ENCODE peak calls at places on chromosome 19, in nine cellular contexts. W, K, B, V, F, A, G, U and Q are unnamed samples.
A peak's percentile ranks its signal among the peaks of the same experiment; 100 is the strongest.

GRCh38 chr19:18603958-18604819 is 2.4 kb downstream of the CRLF1 start:
- DNase-seq in W (peak; percentile 77), K (no peak), B (no peak), V (no peak), F (no peak), A (no peak), G (no peak), U (no peak), Q (no peak)

GRCh38 chr19:3507371-3508120 is 1.4 kb downstream of the FZR1 start:
- DNase-seq in W (no peak), K (no peak), B (no peak), V (no peak), F (no peak), A (peak; percentile 57), G (peak; percentile 33), U (no peak), Q (no peak)

GRCh38 chr19:30146346-30146745 is 204.3 kb downstream of the URI1 start:
- DNase-seq in W (no peak), K (no peak), B (no peak), V (no peak), F (no peak), A (no peak), G (no peak), U (no peak), Q (no peak)

GRCh38 chr19:57587529-57587928 is 3.6 kb downstream of the ZIK1 start:
- DNase-seq in W (no peak), K (no peak), B (no peak), V (no peak), F (peak; percentile 81), A (no peak), G (no peak), U (peak; percentile 45), Q (no peak)

GRCh38 chr19:14433454-14434156 is 499 bp downstream of the PKN1 start:
- DNase-seq in W (peak; percentile 85), K (no peak), B (no peak), V (no peak), F (no peak), A (no peak), G (peak; percentile 48), U (no peak), Q (no peak)

GRCh38 chr19:13956365-13956744 is 4.0 kb downstream of the DCAF15 start:
- DNase-seq in W (peak; percentile 79), K (no peak), B (no peak), V (no peak), F (no peak), A (no peak), G (no peak), U (no peak), Q (no peak)

GRCh38 chr19:513368-514165 is 6.3 kb downstream of the TPGS1 start:
- DNase-seq in W (no peak), K (no peak), B (no peak), V (no peak), F (no peak), A (no peak), G (no peak), U (no peak), Q (no peak)

GRCh38 chr19:18491995-18492953 is 29.6 kb downstream of the ELL start:
- DNase-seq in W (no peak), K (no peak), B (no peak), V (no peak), F (no peak), A (no peak), G (no peak), U (no peak), Q (no peak)

GRCh38 chr19:30049226-30049625 is 107.2 kb downstream of the URI1 start:
- DNase-seq in W (no peak), K (no peak), B (no peak), V (no peak), F (no peak), A (no peak), G (no peak), U (no peak), Q (no peak)

GRCh38 chr19:49361438-49362047 is 673 bp downstream of the TEAD2 start:
- DNase-seq in W (peak; percentile 96), K (peak; percentile 55), B (peak; percentile 79), V (peak; percentile 23), F (peak; percentile 81), A (peak; percentile 91), G (no peak), U (peak; percentile 85), Q (peak; percentile 70)

GRCh38 chr19:19460761-19461265 is 54.5 kb downstream of the TSSK6 start:
- DNase-seq in W (peak; percentile 89), K (peak; percentile 33), B (peak; percentile 28), V (peak; percentile 47), F (peak; percentile 49), A (no peak), G (peak; percentile 12), U (peak; percentile 44), Q (no peak)

GRCh38 chr19:30026933-30027332 is 84.9 kb downstream of the URI1 start:
- DNase-seq in W (no peak), K (no peak), B (no peak), V (no peak), F (no peak), A (no peak), G (no peak), U (no peak), Q (no peak)

GRCh38 chr19:10881403-10882107 is 10.2 kb downstream of the CARM1 start:
- DNase-seq in W (no peak), K (no peak), B (peak; percentile 88), V (no peak), F (no peak), A (peak; percentile 75), G (no peak), U (no peak), Q (no peak)

GRCh38 chr19:4057913-4058695 is 8.6 kb downstream of the ZBTB7A start:
- DNase-seq in W (peak; percentile 97), K (peak; percentile 80), B (peak; percentile 78), V (peak; percentile 71), F (peak; percentile 91), A (peak; percentile 84), G (peak; percentile 4), U (peak; percentile 93), Q (peak; percentile 78)

GRCh38 chr19:43504426-43505185 is at the start of gene PHLDB3:
- DNase-seq in W (peak; percentile 88), K (no peak), B (peak; percentile 65), V (no peak), F (peak; percentile 12), A (peak; percentile 49), G (peak; percentile 65), U (no peak), Q (no peak)

GRCh38 chr19:4007836-4008539 is 452 bp downstream of the PIAS4 start:
- DNase-seq in W (no peak), K (no peak), B (peak; percentile 51), V (no peak), F (no peak), A (peak; percentile 75), G (peak; percentile 52), U (no peak), Q (no peak)

GRCh38 chr19:38502410-38503143 is 69.1 kb downstream of the RYR1 start:
- DNase-seq in W (no peak), K (no peak), B (no peak), V (no peak), F (no peak), A (no peak), G (no peak), U (no peak), Q (no peak)
- TF ChIP-seq CTCF in W (no peak), K (no peak), B (no peak), V (no peak), F (no peak), A (no peak), G (no peak), U (no peak), Q (no peak)

GRCh38 chr19:40366697-40367561 is 18.4 kb downstream of the PLD3 start:
- DNase-seq in W (peak; percentile 77), K (no peak), B (peak; percentile 35), V (no peak), F (no peak), A (peak; percentile 67), G (no peak), U (no peak), Q (no peak)
- TF ChIP-seq CTCF in W (no peak), K (no peak), B (peak; percentile 4), V (no peak), F (no peak), A (peak; percentile 27), G (no peak), U (no peak), Q (no peak)

GRCh38 chr19:9435279-9436268 is at the start of gene ZNF266:
- DNase-seq in W (peak; percentile 96), K (peak; percentile 77), B (peak; percentile 92), V (peak; percentile 49), F (peak; percentile 88), A (peak; percentile 89), G (peak; percentile 93), U (peak; percentile 84), Q (peak; percentile 50)
- TF ChIP-seq CTCF in W (peak; percentile 73), K (peak; percentile 86), B (peak; percentile 70), V (peak; percentile 86), F (peak; percentile 65), A (peak; percentile 71), G (peak; percentile 76), U (peak; percentile 66), Q (peak; percentile 39)

GRCh38 chr19:55777528-55777927 is 8.6 kb downstream of the RFPL4AL1 start:
- DNase-seq in W (no peak), K (no peak), B (peak; percentile 16), V (no peak), F (no peak), A (peak; percentile 39), G (peak; percentile 10), U (no peak), Q (no peak)
- TF ChIP-seq CTCF in W (no peak), K (no peak), B (peak; percentile 41), V (no peak), F (no peak), A (peak; percentile 69), G (peak; percentile 40), U (no peak), Q (no peak)